ENCODE peak calls at places on chromosomes 3 and 15, in nine cellular contexts. L is K562, K is GM23338, J is A549, Y is HCT116, M is HepG2, A is HL-60, U is GM12878, S is SK-N-SH. G is an unnamed sample.

GRCh38 chr3:124619887-124620599 is 110.2 kb upstream of the UMPS start:
- DNase-seq in M (peak), A (no peak), Y (no peak), S (no peak), U (no peak), L (no peak), K (no peak), J (no peak), G (no peak)

GRCh38 chr15:47603026-47603425 is 114.3 kb upstream of the SEMA6D start:
- DNase-seq in A (no peak), M (no peak), J (no peak), Y (no peak), S (no peak), U (no peak), L (no peak), K (no peak), G (no peak)

GRCh38 chr3:155805204-155805801 is 775 bp downstream of the C3orf33 start:
- DNase-seq in L (no peak), A (peak), K (no peak), U (no peak), J (peak), S (no peak), Y (peak), M (peak), G (no peak)

GRCh38 chr3:124856687-124857086 is 30.5 kb downstream of the ITGB5 start:
- DNase-seq in A (no peak), U (no peak), Y (no peak), M (no peak), S (no peak), L (no peak), J (no peak), K (no peak), G (no peak)

GRCh38 chr3:43968465-43968864 is 273.2 kb upstream of the TOPAZ1 start:
- DNase-seq in M (no peak), A (no peak), Y (no peak), L (no peak), S (no peak), K (peak), U (no peak), J (no peak), G (no peak)

GRCh38 chr15:81163961-81164800 is 30.1 kb downstream of the CFAP161 start:
- DNase-seq in Y (no peak), A (no peak), S (no peak), L (peak), M (no peak), K (no peak), J (no peak), U (no peak), G (no peak)

GRCh38 chr3:126782554-126782953 is 78.5 kb downstream of the CHCHD6 start:
- DNase-seq in L (no peak), M (no peak), U (no peak), K (peak), Y (peak), J (peak), S (no peak), A (no peak), G (peak)

GRCh38 chr3:126025116-126025729 is 56.2 kb downstream of the ROPN1B start:
- DNase-seq in A (no peak), U (no peak), J (no peak), K (no peak), S (no peak), M (no peak), Y (no peak), L (no peak), G (no peak)

GRCh38 chr3:120797857-120798256 is 55.3 kb downstream of the GTF2E1 start:
- DNase-seq in S (no peak), U (no peak), J (no peak), M (no peak), L (no peak), Y (no peak), K (no peak), A (no peak), G (no peak)

GRCh38 chr3:41026394-41027177 is 172.7 kb upstream of the CTNNB1 start:
- DNase-seq in K (peak), J (peak), A (no peak), S (peak), Y (no peak), M (peak), L (peak), U (no peak), G (no peak)

GRCh38 chr15:75644376-75644775 is 3.3 kb upstream of the SNX33 start:
- DNase-seq in L (no peak), M (no peak), K (no peak), J (no peak), S (no peak), U (no peak), Y (no peak), A (no peak), G (no peak)

GRCh38 chr3:66885326-66886000 is 112.6 kb upstream of the KBTBD8 start:
- DNase-seq in K (peak), L (no peak), U (no peak), A (no peak), J (no peak), S (no peak), M (no peak), Y (peak), G (no peak)

GRCh38 chr15:57734860-57735259 is 28.3 kb downstream of the POLR2M start:
- DNase-seq in K (no peak), J (no peak), Y (no peak), U (no peak), M (no peak), L (no peak), S (no peak), A (no peak), G (no peak)

GRCh38 chr15:62059818-62060115 is 480 bp downstream of the VPS13C start:
- DNase-seq in M (peak), K (no peak), L (peak), A (no peak), S (no peak), U (peak), J (peak), Y (no peak), G (no peak)

GRCh38 chr3:12967751-12968209 is 105.4 kb downstream of the IQSEC1 start:
- DNase-seq in J (peak), Y (peak), L (peak), U (no peak), M (peak), A (peak), S (peak), K (peak), G (no peak)

GRCh38 chr3:167372138-167372537 is 8.0 kb downstream of the ZBBX start:
- DNase-seq in J (no peak), M (no peak), S (no peak), U (no peak), Y (no peak), K (peak), L (no peak), A (no peak), G (no peak)

GRCh38 chr3:10432156-10432845 is 73.1 kb downstream of the ATP2B2 start:
- DNase-seq in L (no peak), Y (no peak), U (no peak), S (peak), J (no peak), M (no peak), A (no peak), K (no peak), G (no peak)

GRCh38 chr3:119831941-119832371 is 50.1 kb downstream of the NR1I2 start:
- DNase-seq in M (no peak), U (no peak), Y (no peak), L (no peak), S (no peak), J (no peak), K (no peak), A (no peak), G (no peak)

GRCh38 chr3:11624704-11625375 is 18.9 kb downstream of the VGLL4 start:
- DNase-seq in K (no peak), A (no peak), Y (no peak), L (no peak), M (no peak), S (no peak), U (no peak), J (no peak), G (no peak)

GRCh38 chr3:156264771-156265170 is 144.4 kb downstream of the KCNAB1 start:
- DNase-seq in K (no peak), U (no peak), J (no peak), L (no peak), Y (no peak), S (no peak), M (no peak), A (no peak), G (no peak)

GRCh38 chr3:123186695-123187094 is 15.0 kb upstream of the SEC22A start:
- DNase-seq in A (no peak), M (no peak), Y (no peak), S (no peak), U (no peak), J (no peak), K (no peak), L (no peak), G (no peak)

GRCh38 chr3:126456211-126456610 is 19.5 kb downstream of the ZXDC start:
- DNase-seq in L (no peak), U (no peak), S (no peak), Y (no peak), J (no peak), K (no peak), A (no peak), M (no peak), G (no peak)

GRCh38 chr3:80079886-80080285 is 312.1 kb upstream of the ROBO1 start:
- DNase-seq in Y (no peak), S (no peak), M (no peak), L (no peak), U (no peak), A (no peak), J (no peak), K (no peak), G (no peak)

GRCh38 chr15:100841426-100841825 is 38.2 kb upstream of the ALDH1A3 start:
- DNase-seq in K (no peak), A (no peak), U (no peak), L (no peak), J (no peak), Y (no peak), M (no peak), S (no peak), G (no peak)

GRCh38 chr3:83928391-83928790 is 1030.4 kb upstream of the CADM2 start:
- DNase-seq in K (peak), U (no peak), M (peak), L (peak), A (no peak), J (no peak), Y (peak), S (peak), G (no peak)

GRCh38 chr3:159860727-159861126 is 127.9 kb upstream of the IL12A start:
- DNase-seq in A (peak), S (no peak), U (no peak), J (no peak), K (no peak), Y (no peak), M (no peak), L (no peak), G (no peak)

GRCh38 chr3:124442463-124442862 is 287.8 kb upstream of the UMPS start:
- DNase-seq in L (no peak), A (no peak), K (no peak), Y (no peak), S (no peak), U (no peak), M (no peak), J (peak), G (no peak)

GRCh38 chr3:32399030-32399620 is 7.5 kb downstream of the CMTM7 start:
- DNase-seq in L (peak), A (no peak), K (peak), U (no peak), J (peak), M (peak), Y (no peak), S (peak), G (no peak)

GRCh38 chr3:188296761-188297689 is 143.1 kb downstream of the LPP start:
- DNase-seq in U (no peak), L (no peak), Y (no peak), A (peak), J (no peak), S (no peak), K (no peak), M (peak), G (no peak)

GRCh38 chr3:134877788-134878187 is 82.7 kb downstream of the EPHB1 start:
- DNase-seq in M (no peak), L (no peak), S (no peak), J (no peak), U (no peak), A (no peak), Y (no peak), K (no peak), G (no peak)

GRCh38 chr3:184168363-184169120 is 6.1 kb upstream of the AP2M1 start:
- DNase-seq in U (no peak), L (no peak), K (no peak), S (no peak), A (no peak), J (no peak), Y (no peak), M (no peak), G (no peak)

GRCh38 chr3:72567474-72567873 is 280.8 kb downstream of the SHQ1 start:
- DNase-seq in M (peak), A (no peak), U (no peak), S (no peak), L (no peak), K (no peak), J (no peak), Y (no peak), G (no peak)

GRCh38 chr3:37625690-37626089 is 236.0 kb upstream of the CTDSPL start:
- DNase-seq in J (no peak), K (no peak), S (no peak), U (no peak), Y (no peak), L (no peak), M (no peak), A (no peak), G (no peak)

GRCh38 chr3:149879872-149880271 is 66.9 kb downstream of the RNF13 start:
- DNase-seq in Y (peak), U (no peak), L (peak), M (peak), A (peak), S (peak), K (peak), J (peak), G (peak)

GRCh38 chr15:67121725-67122600 is 56.6 kb downstream of the SMAD3 start:
- DNase-seq in A (no peak), Y (no peak), K (no peak), J (no peak), M (no peak), L (no peak), U (no peak), S (no peak), G (no peak)

GRCh38 chr3:193714523-193715137 is 121.6 kb downstream of the OPA1 start:
- DNase-seq in K (peak), L (no peak), J (no peak), M (no peak), Y (no peak), U (no peak), S (no peak), A (no peak), G (no peak)

GRCh38 chr15:76058714-76059319 is 968 bp upstream of the TMEM266 start:
- DNase-seq in A (peak), S (peak), K (peak), U (peak), Y (no peak), L (peak), M (peak), J (peak), G (no peak)

GRCh38 chr3:71444861-71445259 is 138.7 kb downstream of the FOXP1 start:
- DNase-seq in U (no peak), Y (no peak), S (no peak), K (no peak), L (no peak), M (no peak), J (no peak), A (no peak), G (no peak)

GRCh38 chr15:99603828-99604227 is 38.0 kb downstream of the MEF2A start:
- DNase-seq in M (no peak), A (no peak), U (no peak), J (no peak), L (no peak), Y (no peak), K (no peak), S (no peak), G (no peak)

DNA sequence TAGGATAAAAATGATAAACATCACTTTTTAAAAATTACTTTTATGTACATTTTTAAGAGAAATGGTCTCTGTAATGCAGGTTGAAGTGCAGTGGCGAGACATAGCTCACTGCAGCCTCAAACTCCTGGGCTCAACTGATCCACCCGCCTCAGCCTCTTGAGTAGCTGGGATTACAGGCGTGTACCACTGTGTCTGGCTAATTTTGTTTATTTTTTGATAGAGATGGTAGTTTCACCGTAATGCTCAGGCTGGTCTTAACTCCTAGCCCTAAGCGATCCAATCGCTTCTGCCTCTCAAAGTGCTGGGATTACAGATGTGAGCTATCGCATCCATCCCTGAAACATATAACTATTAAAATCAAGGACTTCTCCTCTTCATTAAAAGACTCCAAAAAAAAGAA is 63.1 kb upstream of the CSPG5 start:
- DNase-seq in U (no peak), K (no peak), Y (no peak), M (no peak), S (no peak), A (no peak), J (no peak), L (no peak), G (no peak)
- TF ChIP-seq REST in U (no peak), K (no peak), Y (no peak), M (no peak), S (no peak), A (no peak), J (no peak), L (no peak), G (no peak)

DNA sequence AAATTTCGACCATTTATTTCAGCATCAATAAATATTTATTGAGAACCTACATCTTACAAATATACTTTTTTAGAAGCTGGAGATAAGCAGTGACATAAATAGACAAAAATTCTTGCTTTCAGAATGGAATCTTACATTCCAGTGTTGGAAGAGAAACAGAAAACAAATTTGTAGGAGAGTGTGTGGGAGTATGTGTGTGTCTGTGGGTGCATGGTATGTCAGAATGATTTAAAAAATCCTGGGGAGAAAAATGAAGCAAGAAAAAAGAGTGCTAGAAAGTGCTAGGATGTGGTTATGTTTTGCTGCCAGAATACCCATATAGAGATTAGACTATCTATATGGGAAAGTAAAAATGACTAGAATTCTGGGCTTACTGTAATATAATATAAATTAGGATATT is 561.7 kb upstream of the SGO1 start:
- DNase-seq in J (no peak), A (no peak), S (no peak), Y (no peak), K (no peak), M (no peak), U (no peak), L (no peak), G (no peak)
- H3K27ac ChIP-seq in J (no peak), A (no peak), S (no peak), Y (no peak), K (no peak), M (no peak), U (no peak), L (no peak), G (no peak)

GRCh38 chr3:165196577-165197561 is 685 bp upstream of the SLITRK3 start:
- DNase-seq in L (no peak), U (no peak), J (no peak), A (no peak), S (peak), Y (no peak), K (peak), M (no peak), G (no peak)
- TF ChIP-seq REST in L (no peak), U (no peak), J (no peak), A (no peak), S (no peak), Y (no peak), K (no peak), M (no peak), G (no peak)

GRCh38 chr3:195031574-195032003 is 239.4 kb downstream of the XXYLT1 start:
- DNase-seq in Y (no peak), K (no peak), L (no peak), M (peak), U (no peak), S (no peak), A (no peak), J (no peak), G (no peak)

GRCh38 chr3:195032955-195033354 is 238.0 kb downstream of the XXYLT1 start:
- DNase-seq in U (no peak), K (no peak), S (no peak), M (no peak), A (no peak), Y (no peak), L (no peak), J (no peak), G (no peak)

GRCh38 chr3:195032106-195032759 is 238.7 kb downstream of the XXYLT1 start:
- DNase-seq in K (no peak), U (no peak), J (no peak), A (no peak), L (no peak), Y (no peak), S (no peak), M (no peak), G (no peak)

GRCh38 chr3:195028877-195029606 is 241.9 kb downstream of the XXYLT1 start:
- DNase-seq in J (no peak), Y (no peak), M (peak), L (no peak), A (no peak), S (no peak), U (no peak), K (no peak), G (no peak)

DNA sequence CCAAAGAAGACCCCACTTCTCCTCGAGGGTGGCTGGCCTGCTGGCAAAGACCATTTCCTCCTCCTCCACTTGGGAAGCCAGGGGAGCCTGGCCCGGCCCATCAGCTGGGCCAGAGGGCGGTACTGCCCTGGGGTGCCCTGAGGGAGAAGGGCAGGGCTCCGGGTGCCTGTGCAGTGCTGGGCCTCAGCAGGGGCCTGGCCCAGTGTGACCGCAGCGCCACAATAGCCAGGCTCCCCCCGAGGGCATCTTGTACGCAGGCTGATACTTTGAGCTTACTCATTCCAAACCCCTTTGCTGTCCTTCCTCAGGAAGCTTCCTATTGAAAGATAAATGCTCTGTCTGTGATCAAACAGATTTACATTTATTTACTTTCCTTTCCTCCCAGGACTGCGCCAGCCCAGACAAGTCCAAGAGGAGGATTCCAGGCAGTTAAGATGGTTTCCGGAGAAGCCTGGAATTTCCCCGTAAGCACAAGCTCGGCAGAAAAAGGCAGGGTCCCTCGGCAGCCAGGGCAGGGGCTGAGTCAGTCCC is 240.1 kb downstream of the XXYLT1 start:
- DNase-seq in Y (no peak), A (no peak), K (no peak), J (peak), L (no peak), U (no peak), S (peak), M (peak), G (no peak)
- H3K27ac ChIP-seq in Y (no peak), A (no peak), K (no peak), J (no peak), L (no peak), U (no peak), S (peak), M (no peak), G (peak)

GRCh38 chr15:89122532-89123525 is 34.6 kb downstream of the ABHD2 start:
- DNase-seq in J (no peak), M (no peak), A (no peak), S (no peak), Y (no peak), U (no peak), L (no peak), K (no peak), G (no peak)
- TF ChIP-seq REST in J (no peak), M (no peak), A (no peak), S (no peak), Y (no peak), U (no peak), L (no peak), K (no peak), G (no peak)

G was measured in Panc1.